ENCODE peak calls at places on chromosomes 13 and 19, in five cellular contexts. F is NB4, B is gastrocnemius medialis, L is esophagus muscularis mucosa, E is lower leg skin. G is an unnamed sample.
A peak's percentile ranks its signal among the peaks of the same experiment; 100 is the strongest.

GRCh38 chr19:49592486-49593232 is 1.7 kb downstream of the PRR12 start:
- DNase-seq in L (no peak), F (peak; percentile 70), B (no peak), E (no peak), G (peak; percentile 60)

GRCh38 chr19:41426952-41427646 is at the start of gene B3GNT8:
- DNase-seq in F (peak; percentile 87), L (peak; percentile 95), E (peak; percentile 96), B (peak; percentile 65), G (peak; percentile 86)

GRCh38 chr19:39411006-39411831 is 1.2 kb upstream of the PLEKHG2 start:
- DNase-seq in L (no peak), B (peak; percentile 74), F (peak; percentile 60), E (peak; percentile 92), G (peak; percentile 66)

GRCh38 chr19:18701250-18701608 is 17.7 kb downstream of the CRTC1 start:
- DNase-seq in E (no peak), F (no peak), B (no peak), L (no peak), G (no peak)

GRCh38 chr13:76516013-76516412 is 370.2 kb downstream of the KCTD12 start:
- DNase-seq in L (no peak), F (no peak), E (no peak), B (no peak), G (no peak)

GRCh38 chr19:7965259-7965841 is 21.9 kb upstream of the TIMM44 start:
- DNase-seq in E (no peak), L (no peak), B (no peak), F (no peak), G (no peak)

GRCh38 chr19:5547881-5548280 is 19.9 kb downstream of the TINCR start:
- DNase-seq in B (no peak), L (no peak), E (no peak), F (peak; percentile 61), G (no peak)

GRCh38 chr19:49515767-49516166 is 3.3 kb downstream of the FCGRT start:
- DNase-seq in F (peak; percentile 97), L (no peak), E (no peak), B (peak; percentile 51), G (no peak)

GRCh38 chr13:29730253-29730652 is 120.2 kb downstream of the UBL3 start:
- DNase-seq in L (no peak), E (no peak), B (no peak), F (peak; percentile 22), G (no peak)

GRCh38 chr19:49425922-49426592 is 869 bp downstream of the GFY start:
- DNase-seq in E (no peak), B (no peak), F (peak; percentile 53), L (no peak), G (no peak)

GRCh38 chr19:11140896-11141295 is 14.7 kb downstream of the SPC24 start:
- DNase-seq in B (no peak), E (no peak), F (no peak), L (no peak), G (no peak)

GRCh38 chr13:69547780-69548179 is 559.8 kb upstream of the ATXN8OS start:
- DNase-seq in L (no peak), F (no peak), B (no peak), E (no peak), G (no peak)

GRCh38 chr13:110289174-110289573 is 17.8 kb downstream of the COL4A1 start:
- DNase-seq in F (no peak), B (no peak), L (no peak), E (peak; percentile 79), G (no peak)

GRCh38 chr19:7850429-7850819 is 20.4 kb downstream of the EVI5L start:
- DNase-seq in L (no peak), B (no peak), F (no peak), E (no peak), G (no peak)

GRCh38 chr13:75687145-75687763 is 51.1 kb downstream of the LMO7 start:
- DNase-seq in E (no peak), L (no peak), F (peak; percentile 37), B (no peak), G (peak; percentile 16)

GRCh38 chr19:56348289-56348877 is 33.7 kb upstream of the ZSCAN5A start:
- DNase-seq in F (peak; percentile 42), E (no peak), L (no peak), B (no peak), G (peak; percentile 53)

GRCh38 chr13:72986197-72986596 is 72.6 kb upstream of the KLF5 start:
- DNase-seq in F (no peak), B (no peak), L (no peak), E (no peak), G (no peak)

GRCh38 chr13:98570929-98571372 is 6.0 kb downstream of the STK24 start:
- DNase-seq in E (peak; percentile 78), B (peak; percentile 28), F (peak; percentile 71), L (no peak), G (no peak)

GRCh38 chr13:108226184-108226583 is 8.0 kb downstream of the ABHD13 start:
- DNase-seq in E (no peak), L (no peak), F (no peak), B (no peak), G (peak; percentile 3)

GRCh38 chr13:38687246-38688229 is 661 bp downstream of the FREM2 start:
- DNase-seq in L (no peak), B (no peak), E (no peak), F (no peak), G (no peak)

GRCh38 chr19:49097453-49098288 is 12.4 kb downstream of the SNRNP70 start:
- DNase-seq in F (peak; percentile 81), B (peak; percentile 80), E (peak; percentile 93), L (no peak), G (peak; percentile 77)

GRCh38 chr13:108924154-108924940 is 294.9 kb downstream of the MYO16 start:
- DNase-seq in B (no peak), E (no peak), F (peak; percentile 30), L (no peak), G (no peak)

GRCh38 chr13:45773236-45773635 is 71.1 kb downstream of the CBY2 start:
- DNase-seq in B (no peak), F (no peak), E (no peak), L (no peak), G (no peak)

GRCh38 chr13:101795460-101795859 is 343.0 kb downstream of the ITGBL1 start:
- DNase-seq in F (no peak), E (no peak), L (no peak), B (no peak), G (no peak)

GRCh38 chr19:46713781-46714522 is 3.0 kb downstream of the PRKD2 start:
- DNase-seq in E (peak; percentile 98), F (no peak), B (peak; percentile 70), L (peak; percentile 97), G (peak; percentile 69)

GRCh38 chr13:98978280-98978679 is 416 bp upstream of the DOCK9 start:
- DNase-seq in E (no peak), F (no peak), B (no peak), L (no peak), G (no peak)

GRCh38 chr19:28010656-28011055 is 1202.3 kb downstream of the UQCRFS1 start:
- DNase-seq in B (no peak), E (no peak), L (peak; percentile 53), F (no peak), G (no peak)

GRCh38 chr19:8473652-8474476 is 28.6 kb downstream of the PRAM1 start:
- DNase-seq in E (no peak), B (no peak), L (no peak), F (no peak), G (no peak)

GRCh38 chr13:50646070-50646469 is 197.4 kb downstream of the DLEU7 start:
- DNase-seq in F (no peak), B (no peak), E (no peak), L (peak; percentile 34), G (no peak)

DNA sequence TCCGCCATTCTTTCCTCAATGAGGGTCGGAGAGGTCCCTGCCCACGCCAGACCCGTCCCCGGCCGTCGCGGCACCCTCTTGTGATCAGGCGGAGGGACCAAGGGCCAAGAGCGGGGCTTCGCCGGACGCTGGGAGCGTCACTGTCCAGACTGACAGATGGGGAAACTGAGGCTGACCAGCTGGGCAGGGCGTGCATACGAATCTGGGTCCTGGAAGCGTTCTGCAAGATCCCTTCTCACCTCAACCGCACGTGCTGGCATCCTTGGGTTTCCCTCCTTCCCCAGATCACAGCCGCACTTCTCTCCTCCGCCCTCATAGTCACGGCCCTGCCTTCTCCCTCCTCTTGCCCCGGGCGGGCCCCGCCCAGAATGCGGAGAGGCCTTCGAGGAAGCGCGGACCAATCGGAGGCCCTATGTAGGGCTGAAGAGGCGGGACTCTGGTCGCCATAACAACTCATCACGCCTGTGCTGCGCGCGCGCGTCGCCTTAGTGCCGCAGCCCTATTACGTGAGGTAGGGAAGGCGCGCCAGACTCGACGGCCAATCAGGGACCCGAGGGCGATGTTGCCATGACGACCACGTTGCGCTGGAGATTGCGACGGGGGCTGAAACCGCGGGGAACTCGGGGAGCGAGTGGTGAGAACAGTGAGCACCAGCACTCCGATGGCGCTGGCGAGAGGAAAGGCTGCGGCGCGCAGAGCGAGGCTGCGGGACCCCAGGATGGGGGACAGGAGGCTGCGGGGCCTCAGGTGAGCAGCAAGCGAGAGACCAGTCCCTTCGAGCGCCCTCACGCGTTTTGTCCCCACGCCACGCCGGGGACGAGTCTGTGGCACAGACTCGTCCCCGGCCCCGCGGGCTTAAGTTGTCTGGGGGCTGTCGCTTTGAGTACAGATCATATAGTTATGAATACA is 5.7 kb downstream of the RNF225 start:
- DNase-seq in F (peak; percentile 99), B (peak; percentile 97), E (peak; percentile 100), L (peak; percentile 100), G (peak; percentile 100)
- TF ChIP-seq POLR2A in F (peak; percentile 81), B (peak; percentile 32), E (no peak), L (no peak), G (peak; percentile 87)

GRCh38 chr19:37999309-38000213 is 92.6 kb downstream of the SIPA1L3 start:
- DNase-seq in L (no peak), E (no peak), F (no peak), B (peak; percentile 61), G (no peak)
- TF ChIP-seq POLR2A in L (no peak), E (no peak), F (no peak), B (no peak), G (no peak)

DNA sequence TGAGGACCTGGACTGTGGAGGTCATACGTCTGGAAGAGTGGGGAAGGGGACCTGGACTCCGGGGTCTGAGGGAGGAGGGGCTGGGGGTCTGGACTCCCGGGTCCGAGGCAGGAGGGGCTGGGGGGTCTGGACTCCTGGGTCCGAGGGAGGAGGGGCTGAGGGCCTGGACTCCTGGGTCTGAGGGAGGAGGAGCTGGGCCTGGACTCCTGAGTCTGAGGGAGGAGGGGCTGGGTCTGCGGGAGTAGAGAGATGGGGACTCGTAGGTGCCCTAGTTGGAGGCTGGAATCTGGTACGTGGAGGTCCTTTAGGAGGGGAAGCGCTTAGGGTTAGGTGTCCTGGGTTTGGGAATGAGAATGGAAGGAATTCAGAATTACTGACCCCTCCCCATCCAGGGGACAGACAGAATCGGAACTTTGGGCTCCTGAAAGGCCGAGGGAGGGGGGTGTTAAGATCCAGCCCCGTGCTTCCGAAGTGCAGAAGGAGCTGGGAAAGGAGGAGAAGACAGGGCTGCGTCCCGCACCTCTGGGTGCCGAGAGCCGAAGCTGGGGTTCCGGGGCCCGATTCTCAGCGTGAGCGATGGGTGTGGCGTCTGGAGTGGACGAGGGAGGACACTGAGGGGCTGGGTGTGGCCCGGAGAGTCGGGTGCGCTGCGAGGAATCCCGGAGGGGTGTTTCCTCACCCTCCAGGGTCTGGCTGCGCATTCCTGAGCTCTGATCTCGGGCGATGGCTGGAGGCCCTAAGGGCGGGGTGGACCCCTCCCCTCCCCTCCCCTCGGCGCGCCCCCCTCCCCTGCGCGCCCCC is 608 bp downstream of the MYADM start:
- DNase-seq in L (no peak), B (no peak), E (peak; percentile 95), F (peak; percentile 53), G (no peak)
- TF ChIP-seq POLR2A in L (no peak), B (no peak), E (no peak), F (no peak), G (no peak)

DNA sequence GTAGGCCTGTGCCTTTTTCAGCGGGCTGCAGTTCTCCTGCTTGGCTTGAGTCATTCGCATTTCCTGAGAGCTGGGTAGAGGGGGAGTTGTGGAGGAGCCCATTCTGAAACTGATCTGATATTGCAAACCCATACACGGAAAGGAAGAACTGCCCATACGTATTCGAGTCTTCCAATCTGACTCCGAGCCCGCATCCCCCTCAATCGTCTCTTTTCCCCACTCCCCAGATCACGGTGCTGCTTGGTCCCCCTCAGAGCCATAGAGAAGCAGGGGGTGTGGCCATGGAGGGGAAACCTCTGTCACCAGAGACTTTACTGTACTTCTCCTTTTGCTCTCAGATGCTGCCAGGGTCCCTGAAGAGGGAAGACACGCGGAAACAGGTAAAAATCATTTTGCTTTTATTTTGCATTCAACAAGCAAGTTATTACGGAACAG is at the start of gene CD22:
- DNase-seq in B (no peak), L (no peak), F (peak; percentile 44), E (no peak), G (no peak)
- TF ChIP-seq POLR2A in B (no peak), L (no peak), F (no peak), E (no peak), G (no peak)